ENCODE peak calls at places on chromosomes 4 and X, in nine cellular contexts. One of them, this sample, is unnamed.

GRCh38 chr4:81410695-81411094 is 61.0 kb downstream of the RASGEF1B start:
- DNase-seq in astrocyte: no peak
- DNase-seq in dorsolateral prefrontal cortex: no peak
- DNase-seq in IMR-90: no peak
- DNase-seq in foreskin fibroblast: no peak
- DNase-seq in heart right ventricle: no peak
- DNase-seq in fibroblast of the aortic adventitia: no peak
- DNase-seq in upper lobe of right lung: no peak
- DNase-seq in osteoblast: no peak
- DNase-seq in this sample: no peak

GRCh38 chr4:184647391-184648101 is 1.7 kb downstream of the CASP3 start:
- DNase-seq in foreskin fibroblast: peak
- DNase-seq in heart right ventricle: no peak
- DNase-seq in osteoblast: no peak
- DNase-seq in fibroblast of the aortic adventitia: peak
- DNase-seq in upper lobe of right lung: no peak
- DNase-seq in dorsolateral prefrontal cortex: no peak
- DNase-seq in IMR-90: peak
- DNase-seq in astrocyte: no peak
- DNase-seq in this sample: no peak

GRCh38 chr4:113849771-113850170 is 88.2 kb upstream of the CAMK2D start:
- DNase-seq in astrocyte: peak
- DNase-seq in heart right ventricle: peak
- DNase-seq in dorsolateral prefrontal cortex: no peak
- DNase-seq in fibroblast of the aortic adventitia: peak
- DNase-seq in foreskin fibroblast: peak
- DNase-seq in IMR-90: peak
- DNase-seq in upper lobe of right lung: no peak
- DNase-seq in osteoblast: peak
- DNase-seq in this sample: no peak

GRCh38 chr4:60173718-60174117 is 1026.4 kb upstream of the ADGRL3 start:
- DNase-seq in astrocyte: no peak
- DNase-seq in IMR-90: no peak
- DNase-seq in fibroblast of the aortic adventitia: no peak
- DNase-seq in foreskin fibroblast: no peak
- DNase-seq in osteoblast: no peak
- DNase-seq in heart right ventricle: no peak
- DNase-seq in dorsolateral prefrontal cortex: no peak
- DNase-seq in upper lobe of right lung: no peak
- DNase-seq in this sample: no peak

GRCh38 chr4:125681240-125681639 is 366.5 kb downstream of the FAT4 start:
- DNase-seq in osteoblast: peak
- DNase-seq in upper lobe of right lung: no peak
- DNase-seq in foreskin fibroblast: no peak
- DNase-seq in fibroblast of the aortic adventitia: no peak
- DNase-seq in IMR-90: no peak
- DNase-seq in dorsolateral prefrontal cortex: no peak
- DNase-seq in astrocyte: no peak
- DNase-seq in heart right ventricle: no peak
- DNase-seq in this sample: no peak

GRCh38 chr4:16860506-16860905 is 37.9 kb downstream of the LDB2 start:
- DNase-seq in heart right ventricle: no peak
- DNase-seq in IMR-90: peak
- DNase-seq in fibroblast of the aortic adventitia: peak
- DNase-seq in foreskin fibroblast: peak
- DNase-seq in upper lobe of right lung: no peak
- DNase-seq in osteoblast: peak
- DNase-seq in astrocyte: peak
- DNase-seq in dorsolateral prefrontal cortex: no peak
- DNase-seq in this sample: no peak

GRCh38 chrX:56763556-56764152 is 34.6 kb downstream of the NBDY start:
- DNase-seq in dorsolateral prefrontal cortex: peak
- DNase-seq in osteoblast: peak
- DNase-seq in heart right ventricle: no peak
- DNase-seq in fibroblast of the aortic adventitia: peak
- DNase-seq in astrocyte: peak
- DNase-seq in foreskin fibroblast: no peak
- DNase-seq in IMR-90: peak
- DNase-seq in upper lobe of right lung: no peak
- DNase-seq in this sample: no peak

GRCh38 chr4:183906736-183907651 is 1.9 kb downstream of the STOX2 start:
- DNase-seq in IMR-90: no peak
- DNase-seq in upper lobe of right lung: peak
- DNase-seq in osteoblast: peak
- DNase-seq in dorsolateral prefrontal cortex: peak
- DNase-seq in fibroblast of the aortic adventitia: no peak
- DNase-seq in foreskin fibroblast: peak
- DNase-seq in astrocyte: no peak
- DNase-seq in heart right ventricle: peak
- DNase-seq in this sample: no peak

GRCh38 chrX:23660766-23661132 is 6.5 kb upstream of the PRDX4 start:
- DNase-seq in astrocyte: no peak
- DNase-seq in upper lobe of right lung: no peak
- DNase-seq in fibroblast of the aortic adventitia: no peak
- DNase-seq in foreskin fibroblast: no peak
- DNase-seq in dorsolateral prefrontal cortex: no peak
- DNase-seq in heart right ventricle: no peak
- DNase-seq in IMR-90: no peak
- DNase-seq in osteoblast: no peak
- DNase-seq in this sample: no peak

GRCh38 chrX:281166-281999 is at the start of gene PLCXD1:
- DNase-seq in fibroblast of the aortic adventitia: peak
- DNase-seq in foreskin fibroblast: peak
- DNase-seq in IMR-90: peak
- DNase-seq in upper lobe of right lung: peak
- DNase-seq in astrocyte: no peak
- DNase-seq in osteoblast: peak
- DNase-seq in heart right ventricle: no peak
- DNase-seq in dorsolateral prefrontal cortex: no peak
- DNase-seq in this sample: no peak

GRCh38 chr4:82223715-82224114 is 150.1 kb downstream of the HNRNPD start:
- DNase-seq in fibroblast of the aortic adventitia: no peak
- DNase-seq in dorsolateral prefrontal cortex: no peak
- DNase-seq in IMR-90: no peak
- DNase-seq in osteoblast: no peak
- DNase-seq in upper lobe of right lung: no peak
- DNase-seq in astrocyte: no peak
- DNase-seq in foreskin fibroblast: no peak
- DNase-seq in heart right ventricle: no peak
- DNase-seq in this sample: no peak

GRCh38 chrX:21781976-21782375 is 24.1 kb upstream of the SMPX start:
- DNase-seq in fibroblast of the aortic adventitia: no peak
- DNase-seq in osteoblast: no peak
- DNase-seq in foreskin fibroblast: no peak
- DNase-seq in astrocyte: no peak
- DNase-seq in IMR-90: no peak
- DNase-seq in upper lobe of right lung: no peak
- DNase-seq in heart right ventricle: no peak
- DNase-seq in dorsolateral prefrontal cortex: no peak
- DNase-seq in this sample: no peak

GRCh38 chr4:161595230-161595771 is 568.5 kb downstream of the FSTL5 start:
- DNase-seq in heart right ventricle: no peak
- DNase-seq in IMR-90: no peak
- DNase-seq in upper lobe of right lung: no peak
- DNase-seq in astrocyte: no peak
- DNase-seq in dorsolateral prefrontal cortex: no peak
- DNase-seq in foreskin fibroblast: no peak
- DNase-seq in osteoblast: no peak
- DNase-seq in fibroblast of the aortic adventitia: no peak
- DNase-seq in this sample: no peak

GRCh38 chr4:145679520-145679919 is 426 bp upstream of the C4orf51 start:
- DNase-seq in osteoblast: peak
- DNase-seq in foreskin fibroblast: peak
- DNase-seq in astrocyte: peak
- DNase-seq in heart right ventricle: no peak
- DNase-seq in dorsolateral prefrontal cortex: no peak
- DNase-seq in upper lobe of right lung: no peak
- DNase-seq in IMR-90: peak
- DNase-seq in fibroblast of the aortic adventitia: peak
- DNase-seq in this sample: peak

GRCh38 chr4:153905231-153905630 is 116.3 kb upstream of the SFRP2 start:
- DNase-seq in upper lobe of right lung: no peak
- DNase-seq in fibroblast of the aortic adventitia: no peak
- DNase-seq in IMR-90: no peak
- DNase-seq in astrocyte: no peak
- DNase-seq in osteoblast: no peak
- DNase-seq in dorsolateral prefrontal cortex: no peak
- DNase-seq in foreskin fibroblast: no peak
- DNase-seq in heart right ventricle: no peak
- DNase-seq in this sample: no peak

GRCh38 chr4:36385951-36386561 is 104.6 kb downstream of the DTHD1 start:
- DNase-seq in osteoblast: no peak
- DNase-seq in heart right ventricle: no peak
- DNase-seq in IMR-90: no peak
- DNase-seq in foreskin fibroblast: no peak
- DNase-seq in fibroblast of the aortic adventitia: no peak
- DNase-seq in dorsolateral prefrontal cortex: no peak
- DNase-seq in astrocyte: no peak
- DNase-seq in upper lobe of right lung: no peak
- DNase-seq in this sample: no peak

GRCh38 chrX:154323537-154323936 is 27.9 kb downstream of the TKTL1 start:
- DNase-seq in dorsolateral prefrontal cortex: no peak
- DNase-seq in osteoblast: no peak
- DNase-seq in fibroblast of the aortic adventitia: no peak
- DNase-seq in astrocyte: no peak
- DNase-seq in heart right ventricle: no peak
- DNase-seq in foreskin fibroblast: no peak
- DNase-seq in upper lobe of right lung: no peak
- DNase-seq in IMR-90: no peak
- DNase-seq in this sample: no peak

GRCh38 chrX:133171962-133172708 is 46.0 kb downstream of the TFDP3 start:
- DNase-seq in heart right ventricle: no peak
- DNase-seq in fibroblast of the aortic adventitia: peak
- DNase-seq in osteoblast: no peak
- DNase-seq in IMR-90: no peak
- DNase-seq in astrocyte: no peak
- DNase-seq in dorsolateral prefrontal cortex: no peak
- DNase-seq in foreskin fibroblast: no peak
- DNase-seq in upper lobe of right lung: no peak
- DNase-seq in this sample: no peak

GRCh38 chr4:26459756-26460530 is 30.3 kb downstream of the CCKAR start:
- DNase-seq in astrocyte: peak
- DNase-seq in IMR-90: peak
- DNase-seq in fibroblast of the aortic adventitia: peak
- DNase-seq in foreskin fibroblast: peak
- DNase-seq in heart right ventricle: no peak
- DNase-seq in upper lobe of right lung: no peak
- DNase-seq in osteoblast: peak
- DNase-seq in dorsolateral prefrontal cortex: no peak
- DNase-seq in this sample: no peak

GRCh38 chrX:133544105-133544504 is 128.8 kb upstream of the GPC4 start:
- DNase-seq in IMR-90: peak
- DNase-seq in astrocyte: peak
- DNase-seq in osteoblast: peak
- DNase-seq in fibroblast of the aortic adventitia: peak
- DNase-seq in upper lobe of right lung: no peak
- DNase-seq in dorsolateral prefrontal cortex: no peak
- DNase-seq in foreskin fibroblast: peak
- DNase-seq in heart right ventricle: no peak
- DNase-seq in this sample: peak

GRCh38 chrX:69424161-69424560 is 80.0 kb upstream of the NALF2 start:
- DNase-seq in osteoblast: peak
- DNase-seq in heart right ventricle: no peak
- DNase-seq in foreskin fibroblast: peak
- DNase-seq in dorsolateral prefrontal cortex: no peak
- DNase-seq in IMR-90: peak
- DNase-seq in fibroblast of the aortic adventitia: peak
- DNase-seq in upper lobe of right lung: no peak
- DNase-seq in astrocyte: no peak
- DNase-seq in this sample: no peak

GRCh38 chr4:174365018-174365587 is 81.4 kb downstream of the CEP44 start:
- DNase-seq in heart right ventricle: no peak
- DNase-seq in upper lobe of right lung: no peak
- DNase-seq in osteoblast: peak
- DNase-seq in foreskin fibroblast: peak
- DNase-seq in fibroblast of the aortic adventitia: peak
- DNase-seq in IMR-90: peak
- DNase-seq in dorsolateral prefrontal cortex: no peak
- DNase-seq in astrocyte: peak
- DNase-seq in this sample: no peak

GRCh38 chr4:41537267-41537890 is 578 bp upstream of the LIMCH1 start:
- DNase-seq in IMR-90: no peak
- DNase-seq in upper lobe of right lung: no peak
- DNase-seq in foreskin fibroblast: no peak
- DNase-seq in dorsolateral prefrontal cortex: no peak
- DNase-seq in osteoblast: no peak
- DNase-seq in astrocyte: no peak
- DNase-seq in heart right ventricle: no peak
- DNase-seq in fibroblast of the aortic adventitia: no peak
- DNase-seq in this sample: no peak
- TF ChIP-seq CTCF in IMR-90: no peak
- TF ChIP-seq CTCF in upper lobe of right lung: no peak
- TF ChIP-seq CTCF in foreskin fibroblast: no peak
- TF ChIP-seq CTCF in dorsolateral prefrontal cortex: no peak
- TF ChIP-seq CTCF in osteoblast: no peak
- TF ChIP-seq CTCF in astrocyte: no peak
- TF ChIP-seq CTCF in heart right ventricle: no peak
- TF ChIP-seq CTCF in fibroblast of the aortic adventitia: no peak
- TF ChIP-seq CTCF in this sample: no peak

DNA sequence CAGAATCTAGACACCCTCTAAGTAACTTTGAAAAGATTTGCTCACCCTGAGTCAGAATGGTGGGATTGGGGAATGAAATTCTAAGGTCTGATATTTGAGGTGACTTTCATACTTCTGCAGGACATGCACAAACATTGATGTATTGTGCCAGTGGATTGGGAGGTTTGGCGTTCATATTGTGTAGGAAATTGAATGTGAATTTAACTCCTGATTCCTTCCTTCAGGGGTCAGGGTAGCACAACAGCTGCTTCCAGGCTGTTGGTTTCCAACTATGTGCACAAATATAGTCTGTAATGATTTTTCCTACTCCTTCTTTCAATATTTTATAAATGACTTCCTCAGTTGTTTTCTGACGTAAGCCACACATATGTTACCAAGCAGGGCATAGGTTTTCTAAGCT is 3.1 kb downstream of the IL1RAPL1 start:
- DNase-seq in IMR-90: peak
- DNase-seq in foreskin fibroblast: peak
- DNase-seq in heart right ventricle: no peak
- DNase-seq in astrocyte: peak
- DNase-seq in fibroblast of the aortic adventitia: peak
- DNase-seq in osteoblast: no peak
- DNase-seq in dorsolateral prefrontal cortex: no peak
- DNase-seq in upper lobe of right lung: no peak
- DNase-seq in this sample: no peak
- H3K4me3 ChIP-seq in IMR-90: no peak
- H3K4me3 ChIP-seq in foreskin fibroblast: no peak
- H3K4me3 ChIP-seq in heart right ventricle: peak
- H3K4me3 ChIP-seq in astrocyte: no peak
- H3K4me3 ChIP-seq in fibroblast of the aortic adventitia: peak
- H3K4me3 ChIP-seq in osteoblast: no peak
- H3K4me3 ChIP-seq in dorsolateral prefrontal cortex: peak
- H3K4me3 ChIP-seq in upper lobe of right lung: no peak
- H3K4me3 ChIP-seq in this sample: no peak

GRCh38 chrX:6500717-6501116 is 34.2 kb downstream of the VCX3A start:
- DNase-seq in foreskin fibroblast: no peak
- DNase-seq in astrocyte: no peak
- DNase-seq in osteoblast: no peak
- DNase-seq in dorsolateral prefrontal cortex: no peak
- DNase-seq in heart right ventricle: no peak
- DNase-seq in fibroblast of the aortic adventitia: no peak
- DNase-seq in IMR-90: no peak
- DNase-seq in upper lobe of right lung: no peak
- DNase-seq in this sample: no peak
- TF ChIP-seq CTCF in foreskin fibroblast: no peak
- TF ChIP-seq CTCF in astrocyte: no peak
- TF ChIP-seq CTCF in osteoblast: no peak
- TF ChIP-seq CTCF in dorsolateral prefrontal cortex: no peak
- TF ChIP-seq CTCF in heart right ventricle: no peak
- TF ChIP-seq CTCF in fibroblast of the aortic adventitia: no peak
- TF ChIP-seq CTCF in IMR-90: no peak
- TF ChIP-seq CTCF in upper lobe of right lung: no peak
- TF ChIP-seq CTCF in this sample: no peak

GRCh38 chrX:65671966-65672365 is 4.5 kb downstream of the MSN start:
- DNase-seq in IMR-90: no peak
- DNase-seq in dorsolateral prefrontal cortex: no peak
- DNase-seq in osteoblast: no peak
- DNase-seq in astrocyte: no peak
- DNase-seq in fibroblast of the aortic adventitia: peak
- DNase-seq in foreskin fibroblast: no peak
- DNase-seq in upper lobe of right lung: no peak
- DNase-seq in heart right ventricle: no peak
- DNase-seq in this sample: no peak
- H3K4me3 ChIP-seq in IMR-90: no peak
- H3K4me3 ChIP-seq in dorsolateral prefrontal cortex: no peak
- H3K4me3 ChIP-seq in osteoblast: no peak
- H3K4me3 ChIP-seq in astrocyte: peak
- H3K4me3 ChIP-seq in fibroblast of the aortic adventitia: no peak
- H3K4me3 ChIP-seq in foreskin fibroblast: no peak
- H3K4me3 ChIP-seq in upper lobe of right lung: peak
- H3K4me3 ChIP-seq in heart right ventricle: peak
- H3K4me3 ChIP-seq in this sample: peak

This sample was measured in epithelial cell of proximal tubule.